ENCODE peak calls at places on chromosomes 3 and 15, in four cellular contexts. One of them, this sample, is unnamed.

GRCh38 chr3:59001675-59002074 is 48.1 kb downstream of the CFAP20DC start:
- DNase-seq in activated CD4-positive, alpha-beta T cell treated with anti-CD3 and anti-CD28 coated beads, Interleukin-2, amount 10 ng/mL, durations not matched to agents 7 days and 5 days: no peak
- DNase-seq in activated T-cell treated with anti-CD3 and anti-CD28 coated beads for 1 hour: no peak
- DNase-seq in keratinocyte: no peak
- DNase-seq in this sample: no peak

GRCh38 chr3:146715176-146715575 is 110.0 kb upstream of the PLSCR5 start:
- DNase-seq in activated T-cell treated with anti-CD3 and anti-CD28 coated beads for 1 hour: no peak
- DNase-seq in activated CD4-positive, alpha-beta T cell treated with anti-CD3 and anti-CD28 coated beads, Interleukin-2, amount 10 ng/mL, durations not matched to agents 7 days and 5 days: no peak
- DNase-seq in keratinocyte: no peak
- DNase-seq in this sample: no peak

GRCh38 chr15:36601497-36601932 is 22.1 kb downstream of the CDIN1 start:
- DNase-seq in keratinocyte: peak
- DNase-seq in activated CD4-positive, alpha-beta T cell treated with anti-CD3 and anti-CD28 coated beads, Interleukin-2, amount 10 ng/mL, durations not matched to agents 7 days and 5 days: no peak
- DNase-seq in activated T-cell treated with anti-CD3 and anti-CD28 coated beads for 1 hour: no peak
- DNase-seq in this sample: no peak

GRCh38 chr3:141482250-141482937 is 4.4 kb upstream of the RASA2 start:
- DNase-seq in activated T-cell treated with anti-CD3 and anti-CD28 coated beads for 1 hour: no peak
- DNase-seq in activated CD4-positive, alpha-beta T cell treated with anti-CD3 and anti-CD28 coated beads, Interleukin-2, amount 10 ng/mL, durations not matched to agents 7 days and 5 days: no peak
- DNase-seq in keratinocyte: peak
- DNase-seq in this sample: no peak

GRCh38 chr3:197335428-197336132 is 37.2 kb upstream of the DLG1 start:
- DNase-seq in keratinocyte: no peak
- DNase-seq in activated CD4-positive, alpha-beta T cell treated with anti-CD3 and anti-CD28 coated beads, Interleukin-2, amount 10 ng/mL, durations not matched to agents 7 days and 5 days: no peak
- DNase-seq in activated T-cell treated with anti-CD3 and anti-CD28 coated beads for 1 hour: no peak
- DNase-seq in this sample: no peak

GRCh38 chr15:39554746-39555387 is 26.0 kb upstream of the THBS1 start:
- DNase-seq in keratinocyte: no peak
- DNase-seq in activated T-cell treated with anti-CD3 and anti-CD28 coated beads for 1 hour: no peak
- DNase-seq in activated CD4-positive, alpha-beta T cell treated with anti-CD3 and anti-CD28 coated beads, Interleukin-2, amount 10 ng/mL, durations not matched to agents 7 days and 5 days: no peak
- DNase-seq in this sample: no peak

GRCh38 chr3:62833538-62833937 is 41.7 kb downstream of the CADPS start:
- DNase-seq in activated CD4-positive, alpha-beta T cell treated with anti-CD3 and anti-CD28 coated beads, Interleukin-2, amount 10 ng/mL, durations not matched to agents 7 days and 5 days: no peak
- DNase-seq in activated T-cell treated with anti-CD3 and anti-CD28 coated beads for 1 hour: no peak
- DNase-seq in keratinocyte: no peak
- DNase-seq in this sample: peak

GRCh38 chr3:115245899-115246298 is 98.8 kb upstream of the ZBTB20 start:
- DNase-seq in activated CD4-positive, alpha-beta T cell treated with anti-CD3 and anti-CD28 coated beads, Interleukin-2, amount 10 ng/mL, durations not matched to agents 7 days and 5 days: no peak
- DNase-seq in keratinocyte: no peak
- DNase-seq in activated T-cell treated with anti-CD3 and anti-CD28 coated beads for 1 hour: no peak
- DNase-seq in this sample: no peak

GRCh38 chr3:15557511-15557946 is 36.0 kb upstream of the COLQ start:
- DNase-seq in activated CD4-positive, alpha-beta T cell treated with anti-CD3 and anti-CD28 coated beads, Interleukin-2, amount 10 ng/mL, durations not matched to agents 7 days and 5 days: peak
- DNase-seq in activated T-cell treated with anti-CD3 and anti-CD28 coated beads for 1 hour: peak
- DNase-seq in keratinocyte: peak
- DNase-seq in this sample: peak

GRCh38 chr3:135973846-135974245 is 8.3 kb downstream of the PPP2R3A start:
- DNase-seq in activated T-cell treated with anti-CD3 and anti-CD28 coated beads for 1 hour: no peak
- DNase-seq in activated CD4-positive, alpha-beta T cell treated with anti-CD3 and anti-CD28 coated beads, Interleukin-2, amount 10 ng/mL, durations not matched to agents 7 days and 5 days: no peak
- DNase-seq in keratinocyte: no peak
- DNase-seq in this sample: no peak

GRCh38 chr3:72797773-72798543 is 50.3 kb downstream of the SHQ1 start:
- DNase-seq in activated T-cell treated with anti-CD3 and anti-CD28 coated beads for 1 hour: no peak
- DNase-seq in keratinocyte: no peak
- DNase-seq in activated CD4-positive, alpha-beta T cell treated with anti-CD3 and anti-CD28 coated beads, Interleukin-2, amount 10 ng/mL, durations not matched to agents 7 days and 5 days: no peak
- DNase-seq in this sample: no peak

GRCh38 chr15:29533667-29534066 is 264.0 kb upstream of the NSMCE3 start:
- DNase-seq in activated T-cell treated with anti-CD3 and anti-CD28 coated beads for 1 hour: no peak
- DNase-seq in keratinocyte: no peak
- DNase-seq in activated CD4-positive, alpha-beta T cell treated with anti-CD3 and anti-CD28 coated beads, Interleukin-2, amount 10 ng/mL, durations not matched to agents 7 days and 5 days: no peak
- DNase-seq in this sample: no peak

GRCh38 chr3:38987456-38987855 is 64.3 kb downstream of the SCN11A start:
- DNase-seq in activated CD4-positive, alpha-beta T cell treated with anti-CD3 and anti-CD28 coated beads, Interleukin-2, amount 10 ng/mL, durations not matched to agents 7 days and 5 days: no peak
- DNase-seq in activated T-cell treated with anti-CD3 and anti-CD28 coated beads for 1 hour: no peak
- DNase-seq in keratinocyte: no peak
- DNase-seq in this sample: no peak

GRCh38 chr3:134073583-134073945 is 43.8 kb upstream of the SLCO2A1 start:
- DNase-seq in keratinocyte: no peak
- DNase-seq in activated T-cell treated with anti-CD3 and anti-CD28 coated beads for 1 hour: no peak
- DNase-seq in activated CD4-positive, alpha-beta T cell treated with anti-CD3 and anti-CD28 coated beads, Interleukin-2, amount 10 ng/mL, durations not matched to agents 7 days and 5 days: no peak
- DNase-seq in this sample: no peak

GRCh38 chr15:77838595-77838994 is 205.9 kb upstream of the LINGO1 start:
- DNase-seq in activated CD4-positive, alpha-beta T cell treated with anti-CD3 and anti-CD28 coated beads, Interleukin-2, amount 10 ng/mL, durations not matched to agents 7 days and 5 days: no peak
- DNase-seq in keratinocyte: no peak
- DNase-seq in activated T-cell treated with anti-CD3 and anti-CD28 coated beads for 1 hour: no peak
- DNase-seq in this sample: no peak

GRCh38 chr15:69854521-69855171 is 243.1 kb downstream of the TLE3 start:
- DNase-seq in activated T-cell treated with anti-CD3 and anti-CD28 coated beads for 1 hour: no peak
- DNase-seq in keratinocyte: no peak
- DNase-seq in activated CD4-positive, alpha-beta T cell treated with anti-CD3 and anti-CD28 coated beads, Interleukin-2, amount 10 ng/mL, durations not matched to agents 7 days and 5 days: no peak
- DNase-seq in this sample: no peak

GRCh38 chr3:59559721-59560514 is 510.1 kb upstream of the CFAP20DC start:
- DNase-seq in activated CD4-positive, alpha-beta T cell treated with anti-CD3 and anti-CD28 coated beads, Interleukin-2, amount 10 ng/mL, durations not matched to agents 7 days and 5 days: no peak
- DNase-seq in activated T-cell treated with anti-CD3 and anti-CD28 coated beads for 1 hour: no peak
- DNase-seq in keratinocyte: peak
- DNase-seq in this sample: no peak

GRCh38 chr3:176926034-176926433 is 271.2 kb downstream of the TBL1XR1 start:
- DNase-seq in activated T-cell treated with anti-CD3 and anti-CD28 coated beads for 1 hour: no peak
- DNase-seq in activated CD4-positive, alpha-beta T cell treated with anti-CD3 and anti-CD28 coated beads, Interleukin-2, amount 10 ng/mL, durations not matched to agents 7 days and 5 days: no peak
- DNase-seq in keratinocyte: no peak
- DNase-seq in this sample: no peak

GRCh38 chr3:13158871-13159270 is 85.6 kb upstream of the IQSEC1 start:
- DNase-seq in activated T-cell treated with anti-CD3 and anti-CD28 coated beads for 1 hour: no peak
- DNase-seq in activated CD4-positive, alpha-beta T cell treated with anti-CD3 and anti-CD28 coated beads, Interleukin-2, amount 10 ng/mL, durations not matched to agents 7 days and 5 days: no peak
- DNase-seq in keratinocyte: no peak
- DNase-seq in this sample: no peak

GRCh38 chr3:14277557-14277956 is 98.9 kb downstream of the LSM3 start:
- DNase-seq in activated T-cell treated with anti-CD3 and anti-CD28 coated beads for 1 hour: no peak
- DNase-seq in activated CD4-positive, alpha-beta T cell treated with anti-CD3 and anti-CD28 coated beads, Interleukin-2, amount 10 ng/mL, durations not matched to agents 7 days and 5 days: no peak
- DNase-seq in keratinocyte: no peak
- DNase-seq in this sample: no peak

GRCh38 chr3:149174901-149175300 is 45.5 kb downstream of the HPS3 start:
- DNase-seq in activated T-cell treated with anti-CD3 and anti-CD28 coated beads for 1 hour: no peak
- DNase-seq in keratinocyte: no peak
- DNase-seq in activated CD4-positive, alpha-beta T cell treated with anti-CD3 and anti-CD28 coated beads, Interleukin-2, amount 10 ng/mL, durations not matched to agents 7 days and 5 days: peak
- DNase-seq in this sample: peak

GRCh38 chr15:92807971-92808571 is 92.1 kb upstream of the CHD2 start:
- DNase-seq in keratinocyte: no peak
- DNase-seq in activated CD4-positive, alpha-beta T cell treated with anti-CD3 and anti-CD28 coated beads, Interleukin-2, amount 10 ng/mL, durations not matched to agents 7 days and 5 days: peak
- DNase-seq in activated T-cell treated with anti-CD3 and anti-CD28 coated beads for 1 hour: no peak
- DNase-seq in this sample: no peak

GRCh38 chr3:99172736-99173657 is 271.5 kb upstream of the DCBLD2 start:
- DNase-seq in activated CD4-positive, alpha-beta T cell treated with anti-CD3 and anti-CD28 coated beads, Interleukin-2, amount 10 ng/mL, durations not matched to agents 7 days and 5 days: peak
- DNase-seq in keratinocyte: no peak
- DNase-seq in activated T-cell treated with anti-CD3 and anti-CD28 coated beads for 1 hour: peak
- DNase-seq in this sample: peak

GRCh38 chr15:60829416-60829815 is 350.5 kb upstream of the ICE2 start:
- DNase-seq in keratinocyte: no peak
- DNase-seq in activated T-cell treated with anti-CD3 and anti-CD28 coated beads for 1 hour: no peak
- DNase-seq in activated CD4-positive, alpha-beta T cell treated with anti-CD3 and anti-CD28 coated beads, Interleukin-2, amount 10 ng/mL, durations not matched to agents 7 days and 5 days: no peak
- DNase-seq in this sample: no peak

GRCh38 chr3:122977645-122978466 is 49.7 kb downstream of the SEMA5B start:
- DNase-seq in activated CD4-positive, alpha-beta T cell treated with anti-CD3 and anti-CD28 coated beads, Interleukin-2, amount 10 ng/mL, durations not matched to agents 7 days and 5 days: no peak
- DNase-seq in keratinocyte: no peak
- DNase-seq in activated T-cell treated with anti-CD3 and anti-CD28 coated beads for 1 hour: no peak
- DNase-seq in this sample: no peak

GRCh38 chr15:84741151-84741550 is 7.2 kb upstream of the ZNF592 start:
- DNase-seq in activated CD4-positive, alpha-beta T cell treated with anti-CD3 and anti-CD28 coated beads, Interleukin-2, amount 10 ng/mL, durations not matched to agents 7 days and 5 days: no peak
- DNase-seq in activated T-cell treated with anti-CD3 and anti-CD28 coated beads for 1 hour: no peak
- DNase-seq in keratinocyte: no peak
- DNase-seq in this sample: no peak

GRCh38 chr3:73621388-73621787 is 3.4 kb downstream of the PDZRN3 start:
- DNase-seq in activated T-cell treated with anti-CD3 and anti-CD28 coated beads for 1 hour: no peak
- DNase-seq in activated CD4-positive, alpha-beta T cell treated with anti-CD3 and anti-CD28 coated beads, Interleukin-2, amount 10 ng/mL, durations not matched to agents 7 days and 5 days: no peak
- DNase-seq in keratinocyte: no peak
- DNase-seq in this sample: no peak

GRCh38 chr3:64361962-64362735 is 136.9 kb upstream of the PRICKLE2 start:
- DNase-seq in keratinocyte: no peak
- DNase-seq in activated CD4-positive, alpha-beta T cell treated with anti-CD3 and anti-CD28 coated beads, Interleukin-2, amount 10 ng/mL, durations not matched to agents 7 days and 5 days: no peak
- DNase-seq in activated T-cell treated with anti-CD3 and anti-CD28 coated beads for 1 hour: no peak
- DNase-seq in this sample: no peak

GRCh38 chr15:40291088-40291574 is 8.3 kb upstream of the ANKRD63 start:
- DNase-seq in activated T-cell treated with anti-CD3 and anti-CD28 coated beads for 1 hour: no peak
- DNase-seq in keratinocyte: no peak
- DNase-seq in activated CD4-positive, alpha-beta T cell treated with anti-CD3 and anti-CD28 coated beads, Interleukin-2, amount 10 ng/mL, durations not matched to agents 7 days and 5 days: no peak
- DNase-seq in this sample: no peak

GRCh38 chr3:10594915-10595314 is 89.5 kb upstream of the ATP2B2 start:
- DNase-seq in keratinocyte: peak
- DNase-seq in activated CD4-positive, alpha-beta T cell treated with anti-CD3 and anti-CD28 coated beads, Interleukin-2, amount 10 ng/mL, durations not matched to agents 7 days and 5 days: peak
- DNase-seq in activated T-cell treated with anti-CD3 and anti-CD28 coated beads for 1 hour: peak
- DNase-seq in this sample: peak

GRCh38 chr3:156429125-156429524 is 125.8 kb downstream of the SSR3 start:
- DNase-seq in activated T-cell treated with anti-CD3 and anti-CD28 coated beads for 1 hour: no peak
- DNase-seq in keratinocyte: no peak
- DNase-seq in activated CD4-positive, alpha-beta T cell treated with anti-CD3 and anti-CD28 coated beads, Interleukin-2, amount 10 ng/mL, durations not matched to agents 7 days and 5 days: no peak
- DNase-seq in this sample: no peak

GRCh38 chr3:168250415-168250861 is 154.7 kb upstream of the GOLIM4 start:
- DNase-seq in keratinocyte: no peak
- DNase-seq in activated T-cell treated with anti-CD3 and anti-CD28 coated beads for 1 hour: no peak
- DNase-seq in activated CD4-positive, alpha-beta T cell treated with anti-CD3 and anti-CD28 coated beads, Interleukin-2, amount 10 ng/mL, durations not matched to agents 7 days and 5 days: no peak
- DNase-seq in this sample: no peak

GRCh38 chr3:159187232-159187631 is 385.4 kb downstream of the MFSD1 start:
- DNase-seq in activated CD4-positive, alpha-beta T cell treated with anti-CD3 and anti-CD28 coated beads, Interleukin-2, amount 10 ng/mL, durations not matched to agents 7 days and 5 days: no peak
- DNase-seq in keratinocyte: no peak
- DNase-seq in activated T-cell treated with anti-CD3 and anti-CD28 coated beads for 1 hour: no peak
- DNase-seq in this sample: no peak